ENCODE peak calls at places on chromosomes 4 and X, in eight cellular contexts. Q, R, A, P, U, D, E and G are unnamed samples.

GRCh38 chrX:54178100-54178940 is 4.7 kb downstream of the FAM120C start:
- DNase-seq in U (peak; percentile 36), A (no peak), P (peak; percentile 53), R (no peak), E (no peak), D (peak; percentile 75), Q (peak; percentile 81), G (no peak)

GRCh38 chrX:65677954-65678469 is 10.6 kb downstream of the MSN start:
- DNase-seq in P (peak; percentile 64), A (peak; percentile 83), R (peak; percentile 19), D (peak; percentile 88), Q (peak; percentile 93), U (peak; percentile 28), E (no peak), G (no peak)

GRCh38 chrX:39840141-39841126 is 257.3 kb downstream of the BCOR start:
- DNase-seq in P (no peak), R (no peak), A (no peak), D (no peak), U (no peak), E (no peak), Q (no peak), G (no peak)

GRCh38 chrX:13716455-13716854 is 18.0 kb downstream of the TRAPPC2 start:
- DNase-seq in U (no peak), A (no peak), D (no peak), P (no peak), E (no peak), R (no peak), Q (no peak), G (no peak)

GRCh38 chr4:156798438-156798837 is 173.2 kb downstream of the PDGFC start:
- DNase-seq in E (no peak), U (no peak), R (no peak), D (no peak), Q (no peak), P (no peak), A (no peak), G (no peak)

GRCh38 chr4:151045907-151046306 is 30.8 kb upstream of the LRBA start:
- DNase-seq in E (no peak), U (no peak), P (no peak), R (peak; percentile 16), D (no peak), Q (no peak), A (no peak), G (peak; percentile 22)

GRCh38 chrX:80430826-80431501 is 10.7 kb downstream of the TENT5D start:
- DNase-seq in A (no peak), E (no peak), U (no peak), P (no peak), D (no peak), Q (peak; percentile 2), R (no peak), G (no peak)

GRCh38 chr4:61924131-61924530 is 724.0 kb downstream of the ADGRL3 start:
- DNase-seq in R (no peak), P (no peak), U (no peak), Q (no peak), D (no peak), A (no peak), E (no peak), G (no peak)

GRCh38 chr4:137267024-137267423 is 265.3 kb downstream of the PCDH18 start:
- DNase-seq in E (no peak), U (no peak), A (no peak), R (no peak), P (no peak), Q (peak; percentile 62), D (peak; percentile 71), G (no peak)

GRCh38 chr4:56434599-56435000 is 815 bp downstream of the PPAT start:
- DNase-seq in A (no peak), Q (peak; percentile 78), R (peak; percentile 61), E (no peak), P (no peak), D (peak; percentile 49), U (peak; percentile 41), G (no peak)

GRCh38 chrX:137031517-137032377 is 2.0 kb downstream of the GPR101 start:
- DNase-seq in E (no peak), D (peak; percentile 35), Q (peak; percentile 49), A (no peak), U (no peak), P (no peak), R (peak; percentile 19), G (peak; percentile 18)

GRCh38 chrX:20857746-20858145 is 516.5 kb upstream of the CNKSR2 start:
- DNase-seq in E (no peak), D (peak; percentile 12), P (no peak), A (no peak), U (no peak), Q (peak; percentile 9), R (no peak), G (no peak)

GRCh38 chr4:73308286-73308685 is 49.7 kb upstream of the ANKRD17 start:
- DNase-seq in A (no peak), E (no peak), P (no peak), D (peak; percentile 25), U (no peak), Q (peak; percentile 55), R (no peak), G (no peak)

GRCh38 chr4:168167714-168168284 is 75.5 kb downstream of the ANXA10 start:
- DNase-seq in E (no peak), Q (peak; percentile 10), P (peak; percentile 16), D (no peak), R (no peak), U (no peak), A (no peak), G (no peak)

GRCh38 chrX:13750204-13750603 is 15.7 kb downstream of the OFD1 start:
- DNase-seq in P (no peak), A (no peak), U (peak; percentile 46), R (no peak), D (peak; percentile 20), Q (peak; percentile 51), E (no peak), G (no peak)

GRCh38 chr4:121272526-121272925 is 108.3 kb downstream of the QRFPR start:
- DNase-seq in R (no peak), D (no peak), E (no peak), P (no peak), Q (peak; percentile 68), U (no peak), A (no peak), G (no peak)

GRCh38 chr4:126611900-126612299 is 1020.9 kb upstream of the INTU start:
- DNase-seq in U (no peak), A (no peak), E (no peak), D (peak; percentile 44), P (no peak), R (no peak), Q (peak; percentile 30), G (no peak)

DNA sequence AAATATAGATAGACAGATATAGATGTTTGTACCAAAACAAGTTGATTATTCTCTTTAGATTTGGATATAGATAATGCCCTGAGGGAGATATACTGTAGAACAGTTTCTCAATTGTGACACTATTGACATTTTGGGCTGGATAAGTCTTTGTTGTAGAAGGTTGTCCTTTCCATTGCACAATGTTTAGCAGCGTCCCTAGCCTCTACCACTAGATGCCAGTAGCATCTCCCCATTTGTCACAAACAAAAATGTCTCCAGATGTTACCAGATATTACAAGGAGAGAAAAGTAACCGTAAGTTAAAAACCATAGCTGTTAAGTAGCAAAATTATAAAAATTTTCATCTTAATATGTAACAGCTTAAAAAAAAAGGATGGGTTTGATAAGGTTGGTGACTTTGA is 2595.3 kb downstream of the ARAP2 start:
- DNase-seq in A (no peak), U (no peak), E (no peak), P (peak; percentile 10), Q (peak; percentile 66), R (no peak), D (peak; percentile 54), G (peak; percentile 10)
- TF ChIP-seq CTCF in A (no peak), U (no peak), E (no peak), P (peak; percentile 69), Q (peak; percentile 71), R (no peak), D (peak; percentile 87), G (peak; percentile 10)

GRCh38 chr4:77026322-77026704 is 49.5 kb downstream of the CCNI start:
- DNase-seq in P (no peak), U (no peak), Q (no peak), A (no peak), E (no peak), R (no peak), D (no peak), G (no peak)
- TF ChIP-seq CTCF in P (no peak), U (no peak), Q (no peak), A (no peak), E (no peak), R (no peak), D (no peak), G (no peak)

DNA sequence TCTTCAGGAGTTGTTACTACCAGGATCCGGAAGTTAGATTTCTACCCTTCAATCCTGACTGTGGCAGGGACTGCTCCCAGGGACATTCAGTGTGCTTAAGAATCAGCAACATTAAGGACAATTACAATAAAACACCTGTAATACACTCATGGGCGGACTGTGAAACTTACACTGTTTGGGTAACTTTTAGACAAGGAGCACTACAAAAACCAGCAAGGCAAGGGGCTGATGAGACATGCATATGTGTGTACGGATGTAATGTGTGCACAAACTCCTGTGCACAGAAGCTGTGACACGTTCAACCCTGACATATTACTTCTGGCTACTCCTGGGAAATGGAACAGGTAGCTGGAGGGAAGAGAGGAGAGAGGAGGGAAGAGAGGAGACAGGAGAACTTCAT is 75.8 kb downstream of the FAT1 start:
- DNase-seq in P (no peak), E (no peak), D (no peak), R (no peak), U (no peak), A (no peak), Q (no peak), G (no peak)
- TF ChIP-seq CTCF in P (no peak), E (no peak), D (no peak), R (no peak), U (no peak), A (no peak), Q (no peak), G (no peak)

GRCh38 chrX:71298119-71298518 is 3.4 kb upstream of the ITGB1BP2 start:
- DNase-seq in Q (peak; percentile 61), E (no peak), P (no peak), U (no peak), D (no peak), A (no peak), R (no peak), G (no peak)

GRCh38 chrX:71301195-71301924 is at the start of gene ITGB1BP2:
- DNase-seq in D (no peak), P (no peak), E (peak; percentile 13), U (no peak), R (no peak), Q (peak; percentile 64), A (peak; percentile 44), G (no peak)

GRCh38 chrX:71292669-71293379 is 8.7 kb upstream of the ITGB1BP2 start:
- DNase-seq in E (no peak), A (no peak), Q (no peak), R (no peak), P (no peak), U (no peak), D (peak; percentile 40), G (no peak)

GRCh38 chrX:71291381-71291780 is 7.9 kb downstream of the NONO start:
- DNase-seq in D (peak; percentile 27), R (no peak), Q (peak; percentile 34), P (no peak), A (no peak), E (no peak), U (no peak), G (no peak)

DNA sequence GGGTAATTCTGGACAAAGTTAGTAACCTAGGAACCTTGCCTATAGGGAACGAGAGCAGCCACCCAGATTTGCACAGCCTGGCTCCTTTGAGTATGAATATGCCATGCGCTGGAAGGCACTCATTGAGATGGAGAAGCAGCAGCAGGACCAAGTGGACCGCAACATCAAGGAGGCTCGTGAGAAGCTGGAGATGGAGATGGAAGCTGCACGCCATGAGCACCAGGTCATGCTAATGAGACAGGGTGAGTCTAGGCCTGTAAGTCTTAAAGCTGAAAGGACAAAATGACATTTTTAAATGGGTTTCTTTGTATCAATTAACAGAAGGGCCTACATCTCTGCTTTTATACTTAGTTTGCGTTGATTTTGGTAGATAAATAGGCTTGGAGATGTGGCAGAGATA is 4.7 kb upstream of the ITGB1BP2 start:
- DNase-seq in Q (no peak), D (no peak), P (no peak), R (no peak), E (no peak), U (no peak), A (no peak), G (no peak)
- TF ChIP-seq CTCF in Q (no peak), D (no peak), P (no peak), R (no peak), E (no peak), U (no peak), A (no peak), G (no peak)